ENCODE peak calls at places on chromosomes 6 and 20, in nine cellular contexts. X is heart left ventricle, V is lower leg skin, Q is esophagus squamous epithelium, T is body of pancreas, A is endothelial cell of umbilical vein, Y is breast epithelium, J is gastrocnemius medialis, W is H54. C is an unnamed sample.

GRCh38 chr6:142372348-142372747 is 70.5 kb downstream of the ADGRG6 start:
- DNase-seq in W (no peak), V (no peak), Y (no peak), X (no peak), Q (no peak), A (peak), J (no peak), T (no peak), C (no peak)

GRCh38 chr6:21500894-21501293 is 92.7 kb upstream of the SOX4 start:
- DNase-seq in X (no peak), A (no peak), V (no peak), T (peak), Q (no peak), Y (no peak), J (no peak), W (no peak), C (no peak)

GRCh38 chr6:53504438-53505030 is 40.4 kb downstream of the GCLC start:
- DNase-seq in X (no peak), W (no peak), V (no peak), A (no peak), T (no peak), Q (no peak), J (no peak), Y (no peak), C (no peak)

GRCh38 chr20:46401478-46401860 is 4.9 kb downstream of the ELMO2 start:
- DNase-seq in X (no peak), J (no peak), T (peak), V (no peak), A (no peak), Q (no peak), W (no peak), Y (no peak), C (no peak)

GRCh38 chr6:107179004-107179403 is 63.7 kb upstream of the BEND3 start:
- DNase-seq in V (no peak), J (no peak), X (no peak), T (no peak), A (peak), Q (no peak), Y (no peak), W (no peak), C (peak)

GRCh38 chr20:19269737-19270325 is 57.4 kb downstream of the SLC24A3 start:
- DNase-seq in T (no peak), V (no peak), A (no peak), Y (no peak), W (no peak), J (no peak), X (no peak), Q (no peak), C (no peak)

GRCh38 chr20:56111951-56112730 is 106.8 kb upstream of the CBLN4 start:
- DNase-seq in W (no peak), Y (no peak), V (no peak), Q (no peak), X (peak), T (no peak), A (no peak), J (no peak), C (no peak)

GRCh38 chr20:56032251-56032650 is 26.9 kb upstream of the CBLN4 start:
- DNase-seq in J (no peak), W (no peak), V (no peak), Q (no peak), X (no peak), T (no peak), Y (no peak), A (no peak), C (peak)

GRCh38 chr20:25336561-25337422 is 53.8 kb downstream of the ABHD12 start:
- DNase-seq in X (no peak), Q (no peak), T (peak), V (peak), A (no peak), J (no peak), Y (no peak), W (no peak), C (peak)

GRCh38 chr6:128521302-128521632 is 868 bp upstream of the PTPRK start:
- DNase-seq in J (no peak), A (no peak), T (no peak), Q (no peak), V (no peak), W (no peak), Y (no peak), X (no peak), C (no peak)

GRCh38 chr6:38501931-38502330 is 137.8 kb downstream of the BTBD9 start:
- DNase-seq in J (no peak), W (no peak), V (no peak), A (no peak), Q (no peak), T (no peak), Y (no peak), X (no peak), C (no peak)

GRCh38 chr6:165227644-165228329 is 81.6 kb downstream of the C6orf118 start:
- DNase-seq in X (no peak), Y (no peak), J (no peak), T (no peak), Q (no peak), V (no peak), W (no peak), A (no peak), C (no peak)

GRCh38 chr6:110878751-110879539 is 4.4 kb downstream of the AMD1 start:
- DNase-seq in Y (no peak), J (no peak), A (peak), V (no peak), T (peak), Q (no peak), W (no peak), X (no peak), C (peak)

GRCh38 chr6:169868458-169868857 is 117.0 kb downstream of the ERMARD start:
- DNase-seq in T (peak), A (no peak), W (no peak), X (peak), J (peak), V (no peak), Y (no peak), Q (no peak), C (no peak)

GRCh38 chr20:58722877-58723627 is 30.5 kb downstream of the NPEPL1 start:
- DNase-seq in W (no peak), V (no peak), T (no peak), Q (no peak), Y (peak), A (no peak), X (no peak), J (no peak), C (no peak)

GRCh38 chr6:160102956-160103824 is 18.4 kb upstream of the SLC22A1 start:
- DNase-seq in Y (no peak), W (no peak), J (no peak), T (no peak), V (no peak), X (no peak), Q (no peak), A (peak), C (peak)

GRCh38 chr6:6781172-6781876 is 192.8 kb downstream of the LY86 start:
- DNase-seq in X (peak), J (peak), Y (peak), V (no peak), W (peak), A (no peak), Q (no peak), T (peak), C (no peak)

GRCh38 chr6:144661101-144661806 is 376.1 kb downstream of the UTRN start:
- DNase-seq in X (no peak), W (no peak), J (no peak), T (no peak), Y (no peak), A (no peak), Q (no peak), V (no peak), C (no peak)

GRCh38 chr20:8971669-8972316 is 97.1 kb upstream of the PLCB4 start:
- DNase-seq in Y (no peak), J (no peak), X (no peak), Q (no peak), V (no peak), A (peak), T (no peak), W (no peak), C (peak)

GRCh38 chr20:61572789-61573188 is 320.7 kb downstream of the CDH4 start:
- DNase-seq in Y (no peak), V (no peak), J (no peak), T (no peak), X (no peak), Q (no peak), W (no peak), A (no peak), C (no peak)

GRCh38 chr6:125807293-125807692 is 16.5 kb downstream of the NCOA7 start:
- DNase-seq in W (no peak), A (no peak), X (no peak), Q (no peak), T (no peak), Y (no peak), J (no peak), V (no peak), C (no peak)

GRCh38 chr6:136408205-136408604 is 118.6 kb upstream of the BCLAF1 start:
- DNase-seq in A (peak), Y (no peak), T (no peak), Q (no peak), V (no peak), J (no peak), X (no peak), W (no peak), C (no peak)

GRCh38 chr6:108578595-108579038 is 17.9 kb downstream of the FOXO3 start:
- DNase-seq in J (no peak), T (no peak), Y (no peak), X (no peak), V (no peak), A (no peak), Q (no peak), W (no peak), C (peak)

DNA sequence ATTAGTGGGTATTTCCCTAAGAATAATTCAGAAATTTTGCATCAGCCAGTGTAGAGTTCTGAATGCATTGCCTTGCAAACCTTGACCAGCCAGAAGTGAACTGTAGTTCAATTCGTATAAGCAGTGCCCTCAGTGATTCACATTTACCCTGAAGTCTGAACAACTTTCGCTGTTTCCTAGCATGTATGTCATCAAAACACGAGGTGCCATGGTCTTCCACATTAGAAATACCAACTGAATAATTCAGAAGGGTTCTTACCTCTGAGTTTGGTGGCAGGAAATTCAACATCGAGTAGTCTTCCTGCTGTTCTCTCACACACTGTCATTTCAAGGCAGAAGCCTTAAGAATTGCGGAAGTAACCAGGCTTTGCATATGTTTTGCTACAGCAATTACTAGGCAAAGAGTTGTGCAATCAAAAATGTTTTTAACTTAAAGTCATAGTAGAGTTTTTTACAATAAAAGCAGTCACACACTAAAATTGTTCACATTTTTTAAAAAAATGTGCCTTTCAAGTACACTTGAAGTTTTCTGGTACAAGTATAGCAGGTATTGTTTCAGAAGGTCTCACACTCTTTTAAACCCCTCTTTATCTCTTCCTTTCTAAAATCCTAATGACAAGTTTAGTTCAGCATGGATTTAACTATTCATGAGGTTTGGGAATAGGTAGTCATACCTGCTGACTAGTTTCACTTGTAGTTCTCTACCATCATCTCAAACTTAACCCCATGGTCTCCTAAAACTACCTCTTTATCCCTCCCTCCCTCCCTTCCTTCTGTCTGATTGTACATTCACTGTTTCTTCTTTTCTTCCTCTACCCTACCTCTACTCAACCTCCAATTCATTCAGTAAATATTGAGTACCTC is 118.3 kb downstream of the STXBP5 start:
- DNase-seq in V (no peak), Y (no peak), X (no peak), J (no peak), W (no peak), Q (no peak), A (peak), T (peak), C (no peak)
- TF ChIP-seq POLR2A in V (no peak), Y (no peak), X (no peak), J (no peak), W (no peak), Q (no peak), A (no peak), T (no peak), C (no peak)

GRCh38 chr20:35490736-35491181 is 35.4 kb downstream of the CEP250 start:
- DNase-seq in W (no peak), A (no peak), T (peak), J (no peak), X (no peak), V (no peak), Q (peak), Y (no peak), C (no peak)
- TF ChIP-seq POLR2A in W (no peak), A (no peak), T (no peak), J (no peak), X (no peak), V (no peak), Q (no peak), Y (no peak), C (no peak)

DNA sequence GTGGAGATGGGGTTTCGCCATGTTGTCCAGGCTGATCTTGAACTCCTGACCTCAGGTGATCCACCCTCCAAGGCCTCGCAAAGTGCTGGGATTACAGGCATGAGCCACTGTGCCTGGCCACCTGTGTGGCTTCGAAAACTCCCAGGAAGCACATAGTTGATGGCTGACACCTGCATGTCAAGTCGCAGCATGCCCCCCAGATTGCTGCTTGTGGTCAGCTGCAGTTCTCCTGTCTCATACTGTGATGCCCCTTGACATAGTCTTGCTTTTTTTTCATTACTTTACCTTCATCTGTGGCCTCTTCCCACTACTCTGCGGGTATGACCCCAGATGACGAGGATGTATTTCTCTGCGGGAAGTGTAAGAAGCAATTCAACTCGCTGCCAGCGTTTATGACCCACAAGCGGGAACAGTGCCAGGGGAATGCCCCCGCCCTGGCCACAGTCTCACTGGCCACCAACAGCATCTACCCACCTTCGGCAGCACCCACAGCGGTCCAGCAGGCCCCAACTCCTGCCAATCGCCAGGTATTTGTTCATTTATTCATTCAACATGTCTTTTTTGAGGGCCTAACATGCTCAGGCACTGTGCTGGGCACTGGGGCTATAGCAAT is 13.1 kb downstream of the ZNF341 start:
- DNase-seq in T (no peak), A (no peak), J (no peak), W (no peak), V (no peak), Y (no peak), Q (no peak), X (no peak), C (no peak)
- TF ChIP-seq POLR2A in T (no peak), A (no peak), J (no peak), W (no peak), V (no peak), Y (no peak), Q (no peak), X (no peak), C (no peak)

GRCh38 chr6:28922841-28923317 is 906 bp downstream of the TRIM27 start:
- DNase-seq in W (no peak), J (peak), Y (no peak), T (peak), X (peak), Q (no peak), V (peak), A (peak), C (no peak)
- TF ChIP-seq POLR2A in W (peak), J (no peak), Y (no peak), T (no peak), X (no peak), Q (no peak), V (no peak), A (peak), C (no peak)